ENCODE peak calls at places on chromosome 21, in eight cellular contexts. U is IMR-90, I is kidney, H is DND-41, T is neural progenitor cell, N is fibroblast of lung, O is astrocyte, A is GM12878. D is an unnamed sample. For H3K4me1, the result is how much of the 10 kb centered on the place peaks cover.

GRCh38 chr21:14942801-14943490 is 121.9 kb downstream of the NRIP1 start:
- DNase-seq in U (peak), I (no peak), H (no peak), T (no peak), N (peak), O (peak), A (no peak), D (peak)

GRCh38 chr21:17799414-17800164 is 19.6 kb downstream of the C21orf91 start:
- DNase-seq in U (no peak), I (no peak), H (no peak), T (no peak), N (no peak), O (no peak), A (no peak), D (no peak)

GRCh38 chr21:43816611-43817071 is 27.3 kb downstream of the RRP1 start:
- DNase-seq in U (no peak), I (peak), H (no peak), T (no peak), N (no peak), O (no peak), A (no peak), D (no peak)

GRCh38 chr21:43771199-43771675 is 4.9 kb downstream of the CSTB start:
- DNase-seq in U (no peak), I (no peak), H (no peak), T (no peak), N (no peak), O (no peak), A (no peak), D (no peak)

GRCh38 chr21:17590443-17590842 is 22.3 kb downstream of the BTG3 start:
- DNase-seq in U (peak), I (no peak), H (no peak), T (no peak), N (no peak), O (no peak), A (no peak), D (peak)

GRCh38 chr21:43361493-43362296 is 65.2 kb downstream of the SIK1 start:
- DNase-seq in U (peak), I (peak), H (peak), T (no peak), N (no peak), O (no peak), A (peak), D (peak)

GRCh38 chr21:36719614-36720013 is 20.7 kb downstream of the SIM2 start:
- DNase-seq in U (no peak), I (peak), H (no peak), T (no peak), N (no peak), O (no peak), A (no peak), D (no peak)

GRCh38 chr21:36079010-36079649 is 9.3 kb downstream of the CBR1 start:
- DNase-seq in U (no peak), I (no peak), H (no peak), T (no peak), N (no peak), O (no peak), A (no peak), D (peak)

GRCh38 chr21:17931080-17931479 is 111.9 kb upstream of the C21orf91 start:
- DNase-seq in U (no peak), I (no peak), H (peak), T (no peak), N (no peak), O (no peak), A (peak), D (no peak)

GRCh38 chr21:17554120-17554519 is 41.3 kb downstream of the CXADR start:
- DNase-seq in U (no peak), I (no peak), H (no peak), T (no peak), N (no peak), O (no peak), A (no peak), D (no peak)

GRCh38 chr21:18138507-18138906 is 106.1 kb upstream of the CHODL start:
- DNase-seq in U (no peak), I (no peak), H (no peak), T (no peak), N (no peak), O (no peak), A (no peak), D (no peak)

GRCh38 chr21:14259669-14260458 is 43.9 kb downstream of the RBM11 start:
- DNase-seq in U (peak), I (no peak), H (no peak), T (peak), N (peak), O (peak), A (no peak), D (peak)

GRCh38 chr21:36254106-36254941 is 65.7 kb upstream of the MORC3 start:
- DNase-seq in U (peak), I (no peak), H (no peak), T (peak), N (no peak), O (no peak), A (no peak), D (no peak)

GRCh38 chr21:25558123-25558522 is 49.2 kb downstream of the MRPL39 start:
- DNase-seq in U (no peak), I (no peak), H (no peak), T (no peak), N (no peak), O (no peak), A (no peak), D (no peak)

GRCh38 chr21:30839304-30839703 is 9.7 kb upstream of the KRTAP7-1 start:
- DNase-seq in U (no peak), I (no peak), H (peak), T (peak), N (no peak), O (no peak), A (no peak), D (peak)

GRCh38 chr21:38228115-38228514 is 28.7 kb upstream of the KCNJ15 start:
- DNase-seq in U (no peak), I (no peak), H (no peak), T (no peak), N (no peak), O (no peak), A (no peak), D (no peak)

GRCh38 chr21:31929548-31929947 is 56.7 kb downstream of the HUNK start:
- DNase-seq in U (no peak), I (no peak), H (no peak), T (peak), N (no peak), O (no peak), A (no peak), D (no peak)

GRCh38 chr21:37986751-37987399 is 70.6 kb upstream of the KCNJ6 start:
- DNase-seq in U (no peak), I (no peak), H (no peak), T (no peak), N (no peak), O (no peak), A (no peak), D (no peak)

DNA sequence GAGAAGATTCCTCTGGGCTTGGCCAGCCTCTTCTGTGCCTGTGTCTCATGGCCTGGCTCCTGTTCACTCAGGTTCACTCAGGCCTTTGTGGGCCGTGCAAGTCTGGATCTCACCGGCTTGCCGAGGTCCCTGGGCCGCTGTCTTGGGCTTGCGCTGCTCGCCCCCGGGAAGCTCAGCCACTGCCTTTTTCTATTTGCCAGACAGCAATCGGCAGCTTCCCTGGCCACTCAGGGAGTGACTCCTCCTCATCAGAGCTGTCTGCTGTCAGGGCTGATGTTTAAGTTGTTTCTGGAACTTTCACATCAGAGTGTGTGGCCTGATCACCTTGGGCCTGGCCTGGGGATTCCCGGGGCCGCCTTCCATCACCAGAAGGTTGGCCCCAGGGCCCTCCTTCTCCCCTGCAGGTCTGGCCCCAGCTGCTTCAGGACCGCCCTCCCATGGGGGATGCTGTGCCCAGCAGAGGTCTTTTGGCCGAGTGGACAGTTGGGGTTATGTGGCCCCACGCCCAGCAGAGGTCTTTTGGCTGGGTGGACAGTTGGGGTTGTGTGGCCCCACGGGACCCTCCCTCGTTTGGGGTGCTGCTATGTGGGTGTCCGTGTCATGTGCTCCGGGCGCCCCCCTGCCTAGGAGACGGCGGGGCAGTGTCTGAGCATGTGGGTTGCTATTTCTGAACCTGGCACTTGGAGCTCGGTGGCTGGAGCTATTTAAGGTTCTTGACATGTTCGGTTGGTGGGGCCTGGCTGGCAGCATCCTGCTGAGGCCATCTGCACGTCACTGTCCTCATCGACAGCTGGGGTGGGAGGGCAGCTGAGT is 12.5 kb downstream of the SLX9 start:
- DNase-seq in U (no peak), I (peak), H (no peak), T (no peak), N (no peak), O (no peak), A (no peak), D (no peak)
- H3K9ac ChIP-seq in U (no peak), I (no peak), H (no peak), T (no peak), N (no peak), O (no peak), A (no peak), D (no peak)

DNA sequence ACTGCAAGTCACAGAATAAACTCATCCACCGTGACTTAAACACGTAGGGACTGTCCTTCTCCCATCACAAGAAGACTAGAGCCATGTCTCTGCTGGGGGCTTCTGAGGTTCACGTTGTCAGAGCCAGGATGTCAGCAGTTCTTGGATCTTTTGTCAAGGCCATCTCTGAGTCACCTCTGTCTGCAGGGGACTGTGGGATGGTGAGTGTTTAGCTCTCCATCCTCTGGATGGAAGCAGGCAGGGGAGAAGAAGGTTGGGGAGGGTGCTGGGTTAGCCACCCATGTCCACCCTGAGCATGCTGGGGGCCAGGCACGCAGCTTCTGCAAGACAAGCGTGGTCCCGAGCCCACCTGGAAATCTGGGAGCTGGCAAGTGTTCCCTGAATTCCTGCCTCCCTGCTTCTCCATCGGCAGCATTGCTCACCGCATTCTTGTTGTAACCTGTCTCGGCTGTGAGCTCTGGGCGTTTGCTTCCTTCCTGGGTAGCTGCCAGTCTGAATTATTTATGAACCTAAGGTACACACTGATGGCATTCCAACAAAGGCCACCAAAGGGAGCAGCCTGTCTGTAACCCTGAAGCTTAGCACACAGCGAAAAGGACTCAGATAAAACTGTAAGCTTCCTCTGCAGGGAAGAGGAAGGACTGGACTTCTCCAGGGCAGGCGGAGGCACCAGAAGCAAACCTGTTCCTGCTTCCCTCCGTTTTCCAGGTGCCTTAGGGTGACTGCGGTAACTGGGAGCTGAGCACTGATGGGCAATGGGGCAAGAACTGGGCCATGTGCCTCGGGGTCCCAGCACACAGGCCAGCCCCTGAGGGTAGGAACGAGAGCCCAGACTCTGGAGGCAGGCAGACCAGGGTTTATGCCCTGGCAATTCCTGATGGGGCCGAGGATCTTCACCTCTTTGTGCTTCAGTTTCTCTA is 88.6 kb downstream of the RIPK4 start:
- DNase-seq in U (peak), I (peak), H (no peak), T (no peak), N (peak), O (peak), A (no peak), D (peak)
- H3K4me3 ChIP-seq in U (no peak), I (peak), H (no peak), T (no peak), N (no peak), O (peak), A (no peak), D (no peak)

DNA sequence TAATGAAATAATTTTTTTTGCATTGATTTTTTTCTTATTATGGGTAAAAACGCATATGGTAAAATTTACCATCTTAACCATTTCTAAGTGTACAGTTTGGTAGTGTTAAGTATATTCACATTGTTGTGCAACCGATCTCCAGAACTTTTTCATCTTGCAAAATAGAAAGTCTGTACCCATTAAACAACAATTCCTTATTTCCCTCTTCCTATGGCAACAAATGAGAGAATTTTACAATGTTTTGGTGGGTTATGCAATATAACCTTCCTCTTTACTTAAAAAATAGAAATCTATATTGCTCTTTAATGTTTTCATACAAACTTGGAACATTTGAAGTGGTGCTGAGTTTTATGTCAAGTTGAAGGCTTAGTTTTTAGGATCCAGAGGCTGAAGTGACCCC is 26.6 kb downstream of the MAP3K7CL start:
- DNase-seq in U (no peak), I (no peak), H (no peak), T (no peak), N (no peak), O (no peak), A (no peak), D (no peak)
- H3K4me1 ChIP-seq in U (under half), I (under half), H (under half), T (under half), N (under half), O (under half), A (under half), D (under half)

GRCh38 chr21:46404306-46404705 is 54.4 kb upstream of the DIP2A start:
- DNase-seq in U (no peak), I (peak), H (no peak), T (no peak), N (no peak), O (no peak), A (no peak), D (no peak)
- H3K9ac ChIP-seq in U (no peak), I (no peak), H (no peak), T (no peak), N (no peak), O (no peak), A (no peak), D (no peak)

DNA sequence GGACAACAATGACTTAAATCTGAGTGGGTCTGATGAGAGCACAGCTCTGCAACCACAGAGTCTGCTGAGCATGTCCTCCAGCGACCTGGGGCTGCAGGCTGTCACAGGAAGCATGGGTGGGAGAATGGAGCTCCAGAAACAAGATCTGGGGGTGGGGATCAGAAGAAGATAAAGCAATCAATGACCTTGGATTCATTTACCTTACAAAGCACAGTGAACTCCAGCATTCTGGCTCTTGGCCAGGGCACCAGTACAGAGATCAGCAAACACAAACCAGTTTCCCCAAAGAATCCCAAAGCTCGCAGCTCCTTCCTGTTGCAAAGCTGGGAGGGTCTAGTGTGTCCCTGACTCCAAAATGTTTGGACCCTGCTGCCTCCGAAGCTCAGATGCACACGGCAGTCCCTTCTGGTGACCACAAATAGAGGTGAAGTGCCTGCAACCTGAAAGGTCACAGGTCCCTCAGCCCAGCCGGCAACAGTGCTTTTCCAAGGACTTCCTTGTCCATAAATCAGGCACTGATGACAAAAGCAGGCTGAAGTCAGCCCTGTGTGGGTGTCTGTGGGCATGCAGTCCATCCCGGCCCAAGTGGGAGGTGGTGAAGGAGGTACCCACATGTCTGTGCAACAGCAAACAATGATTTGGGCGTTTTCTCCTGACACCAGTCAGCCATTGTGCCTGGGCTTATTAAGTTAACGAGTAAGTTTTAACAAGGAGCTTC is 76.1 kb downstream of the SH3BGR start:
- DNase-seq in U (no peak), I (no peak), H (no peak), T (peak), N (no peak), O (no peak), A (no peak), D (peak)
- H3K4me3 ChIP-seq in U (no peak), I (no peak), H (no peak), T (no peak), N (no peak), O (no peak), A (no peak), D (no peak)

GRCh38 chr21:45084121-45084520 is 9.7 kb downstream of the ADARB1 start:
- DNase-seq in U (no peak), I (no peak), H (no peak), T (no peak), N (no peak), O (no peak), A (no peak), D (no peak)
- H3K4me1 ChIP-seq in U (under half), I (under half), H (half or more), T (under half), N (under half), O (under half), A (under half), D (under half)

GRCh38 chr21:34944015-34944755 is 104.9 kb downstream of the RUNX1 start:
- DNase-seq in U (no peak), I (no peak), H (no peak), T (no peak), N (no peak), O (no peak), A (no peak), D (no peak)

GRCh38 chr21:34948157-34948556 is 100.9 kb downstream of the RUNX1 start:
- DNase-seq in U (no peak), I (no peak), H (no peak), T (no peak), N (no peak), O (no peak), A (no peak), D (no peak)

GRCh38 chr21:34947122-34947534 is 102.0 kb downstream of the RUNX1 start:
- DNase-seq in U (peak), I (no peak), H (no peak), T (no peak), N (no peak), O (no peak), A (no peak), D (no peak)

GRCh38 chr21:34945288-34945687 is 103.8 kb downstream of the RUNX1 start:
- DNase-seq in U (no peak), I (no peak), H (no peak), T (no peak), N (no peak), O (no peak), A (no peak), D (no peak)

DNA sequence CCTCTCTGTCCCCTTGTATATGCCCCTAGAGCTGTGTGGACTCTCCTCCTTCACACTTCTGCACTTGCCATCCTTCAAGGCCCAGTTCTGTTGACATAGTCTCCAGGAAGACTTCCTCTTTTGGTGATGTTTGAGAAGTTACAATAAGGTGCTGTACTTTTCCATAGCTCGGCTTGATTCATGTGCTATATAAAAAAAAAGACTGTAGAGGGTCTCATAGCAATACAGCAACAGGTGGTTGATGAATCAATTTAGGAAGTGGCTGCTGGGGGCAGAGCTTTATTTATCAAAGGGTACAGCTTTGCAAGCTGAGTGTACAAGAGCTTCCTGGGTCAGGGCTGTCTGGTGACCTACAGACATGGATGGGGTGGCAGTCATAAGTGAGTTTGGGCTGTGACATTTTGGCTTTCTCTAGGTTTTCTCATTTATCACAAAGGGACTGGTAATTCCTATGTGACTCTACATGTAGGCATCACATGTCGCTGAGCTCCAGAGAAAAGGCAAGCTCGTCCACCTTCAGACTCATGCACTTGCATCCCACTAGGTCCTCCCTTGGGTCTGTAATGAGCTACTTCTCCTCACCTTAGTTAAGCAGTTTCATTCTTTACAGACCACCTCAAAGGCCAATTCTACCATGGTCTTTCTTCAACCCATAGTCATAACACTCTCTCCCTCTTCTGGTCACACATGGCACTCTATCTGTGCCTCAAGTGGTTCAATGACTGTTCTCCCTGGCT is 102.5 kb downstream of the RUNX1 start:
- DNase-seq in U (no peak), I (no peak), H (no peak), T (no peak), N (no peak), O (no peak), A (no peak), D (no peak)
- H3K9ac ChIP-seq in U (no peak), I (no peak), H (no peak), T (no peak), N (no peak), O (no peak), A (no peak), D (no peak)

GRCh38 chr21:33369586-33369985 is 33.6 kb upstream of the IFNGR2 start:
- DNase-seq in U (no peak), I (no peak), H (no peak), T (no peak), N (no peak), O (no peak), A (no peak), D (no peak)

GRCh38 chr21:33368576-33368975 is 34.6 kb upstream of the IFNGR2 start:
- DNase-seq in U (no peak), I (no peak), H (no peak), T (no peak), N (no peak), O (no peak), A (no peak), D (no peak)

GRCh38 chr21:33368124-33368523 is 35.1 kb upstream of the IFNGR2 start:
- DNase-seq in U (no peak), I (no peak), H (no peak), T (no peak), N (no peak), O (no peak), A (no peak), D (no peak)

GRCh38 chr21:33364830-33365229 is 38.4 kb upstream of the IFNGR2 start:
- DNase-seq in U (no peak), I (no peak), H (no peak), T (no peak), N (no peak), O (no peak), A (no peak), D (no peak)

GRCh38 chr21:33367309-33367973 is 35.8 kb upstream of the IFNGR2 start:
- DNase-seq in U (no peak), I (no peak), H (peak), T (peak), N (no peak), O (no peak), A (no peak), D (no peak)
- H3K4me3 ChIP-seq in U (no peak), I (no peak), H (no peak), T (no peak), N (no peak), O (no peak), A (no peak), D (no peak)